ENCODE peak calls at places on chromosomes 4 and X, in five cellular contexts. I is GM12878, L is K562, Y is HepG2, V is H1. Q is an unnamed sample. For H3K4me1, the result is how much of the 10 kb centered on the place peaks cover.

GRCh38 chr4:5878359-5878758 is 14.5 kb downstream of the CRMP1 start:
- DNase-seq in V (no peak), Y (no peak), L (no peak), I (no peak), Q (no peak)

GRCh38 chr4:83128235-83128929 is 13.9 kb upstream of the PLAC8 start:
- DNase-seq in I (no peak), V (no peak), Y (no peak), L (no peak), Q (no peak)

GRCh38 chr4:80091184-80091583 is 18.2 kb upstream of the ANTXR2 start:
- DNase-seq in L (no peak), V (no peak), I (no peak), Y (no peak), Q (no peak)

GRCh38 chrX:41802958-41803357 is 79.0 kb downstream of the GPR82 start:
- DNase-seq in Y (no peak), V (peak), L (no peak), I (no peak), Q (no peak)

GRCh38 chr4:138542191-138542771 is 300.1 kb upstream of the SLC7A11 start:
- DNase-seq in V (no peak), L (no peak), Y (no peak), I (no peak), Q (no peak)

GRCh38 chrX:77174680-77175336 is 272.4 kb upstream of the FGF16 start:
- DNase-seq in L (no peak), I (no peak), V (no peak), Y (no peak), Q (no peak)

GRCh38 chrX:133215017-133215416 is 3.1 kb downstream of the TFDP3 start:
- DNase-seq in V (no peak), Y (no peak), I (no peak), L (no peak), Q (no peak)

GRCh38 chr4:111040904-111041303 is 418.0 kb upstream of the PITX2 start:
- DNase-seq in V (no peak), L (no peak), Y (no peak), I (no peak), Q (no peak)

GRCh38 chrX:78102100-78102499 is 1.9 kb upstream of the PGK1 start:
- DNase-seq in V (no peak), I (no peak), L (no peak), Y (no peak), Q (no peak)

GRCh38 chrX:42565739-42566138 is 212.2 kb downstream of the PPP1R2C start:
- DNase-seq in V (no peak), I (no peak), Y (no peak), L (no peak), Q (no peak)

GRCh38 chrX:122777766-122778165 is 406.3 kb upstream of the GRIA3 start:
- DNase-seq in V (no peak), L (no peak), Y (no peak), I (no peak), Q (no peak)

GRCh38 chr4:25506032-25506571 is 129.0 kb downstream of the ANAPC4 start:
- DNase-seq in V (no peak), I (no peak), L (no peak), Y (no peak), Q (no peak)

GRCh38 chr4:113435893-113436292 is 325.6 kb downstream of the CAMK2D start:
- DNase-seq in L (no peak), Y (no peak), I (no peak), V (no peak), Q (no peak)

GRCh38 chr4:101527186-101527585 is 179.9 kb upstream of the PPP3CA start:
- DNase-seq in Y (no peak), V (no peak), L (no peak), I (peak), Q (no peak)

GRCh38 chr4:134567461-134567860 is 365.9 kb upstream of the PABPC4L start:
- DNase-seq in Y (no peak), V (no peak), I (no peak), L (no peak), Q (no peak)

GRCh38 chr4:22047793-22048192 is 99.2 kb upstream of the KCNIP4 start:
- DNase-seq in I (no peak), L (no peak), Y (no peak), V (no peak), Q (no peak)

DNA sequence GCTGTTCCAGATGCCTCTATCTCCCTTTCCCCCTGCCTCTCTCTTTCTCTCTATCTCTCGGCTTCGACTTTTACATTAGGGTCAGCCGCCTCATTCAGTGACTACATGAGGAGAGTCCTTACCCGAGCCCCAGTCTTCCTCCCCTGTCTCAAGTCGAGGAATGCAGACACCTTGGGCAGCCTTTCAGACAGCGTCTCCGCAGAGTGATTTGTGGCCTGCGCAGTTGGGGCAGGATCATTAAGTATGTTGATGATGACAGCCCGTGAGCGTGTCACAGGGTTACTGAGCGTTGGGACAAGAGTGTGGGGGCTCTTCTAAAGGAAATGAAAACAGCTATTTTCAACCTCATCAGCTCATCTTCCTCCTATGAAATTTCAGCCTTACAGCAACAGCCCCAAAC is 312.1 kb upstream of the GATB start:
- DNase-seq in V (no peak), Y (no peak), L (no peak), I (no peak), Q (no peak)
- H3K4me1 ChIP-seq in V (under half), Y (under half), L (under half), I (under half), Q (under half)

DNA sequence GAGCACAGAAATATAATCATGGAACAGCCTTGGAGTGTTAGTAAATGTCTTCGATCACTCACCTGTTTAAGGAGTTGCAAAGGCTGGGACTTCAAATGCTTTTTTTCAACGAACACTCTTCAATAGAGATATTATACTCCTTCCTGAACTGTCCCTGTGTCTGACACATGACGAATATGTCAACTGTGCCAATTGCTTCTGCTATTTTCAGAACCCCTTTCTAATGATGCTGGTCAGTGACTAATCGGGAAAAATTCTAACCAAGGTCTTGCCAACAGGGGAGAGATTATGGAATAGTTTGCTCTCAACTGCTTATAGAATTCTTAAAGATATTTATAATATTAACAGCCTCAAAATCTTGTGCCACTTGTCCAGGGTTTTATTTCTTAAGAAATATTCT is 8.5 kb upstream of the KLHL34 start:
- DNase-seq in I (no peak), V (no peak), Y (no peak), L (no peak), Q (no peak)
- TF ChIP-seq SIN3A in I (no peak), V (no peak), Y (no peak), L (no peak), Q (no peak)

DNA sequence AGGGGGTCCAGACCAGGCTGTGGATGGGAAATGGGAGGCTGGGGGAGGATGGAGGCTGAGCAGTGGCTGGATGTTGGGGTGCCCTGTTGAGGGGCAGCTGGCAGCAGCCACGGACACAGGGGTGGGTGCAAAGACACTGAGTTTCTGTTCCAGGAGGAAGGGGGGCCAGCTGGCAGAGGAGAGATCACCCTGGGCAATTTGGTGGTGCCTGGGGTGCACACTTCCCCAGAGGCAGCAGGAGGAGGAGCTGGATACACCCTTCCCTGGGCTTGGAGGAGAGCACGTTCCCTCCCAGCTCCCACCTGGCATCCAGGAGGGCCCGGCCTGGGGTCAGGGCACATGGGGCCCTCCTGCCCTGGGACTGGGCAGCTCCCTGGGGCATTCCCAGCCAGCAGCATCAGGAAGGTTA is 42.8 kb downstream of the CPLX1 start:
- DNase-seq in Y (no peak), V (no peak), L (no peak), I (no peak), Q (no peak)
- H3K4me1 ChIP-seq in Y (half or more), V (under half), L (under half), I (under half), Q (under half)

GRCh38 chrX:153477901-153478300 is 7.5 kb upstream of the HAUS7 start:
- DNase-seq in I (no peak), V (no peak), Y (no peak), L (no peak), Q (no peak)

GRCh38 chrX:153477458-153477857 is 7.1 kb upstream of the HAUS7 start:
- DNase-seq in L (no peak), V (no peak), I (no peak), Y (no peak), Q (no peak)

GRCh38 chrX:153475751-153476281 is 5.4 kb upstream of the HAUS7 start:
- DNase-seq in I (no peak), Y (no peak), L (no peak), V (no peak), Q (no peak)

GRCh38 chrX:153476628-153477027 is 6.3 kb upstream of the HAUS7 start:
- DNase-seq in L (no peak), Y (no peak), I (no peak), V (no peak), Q (no peak)

DNA sequence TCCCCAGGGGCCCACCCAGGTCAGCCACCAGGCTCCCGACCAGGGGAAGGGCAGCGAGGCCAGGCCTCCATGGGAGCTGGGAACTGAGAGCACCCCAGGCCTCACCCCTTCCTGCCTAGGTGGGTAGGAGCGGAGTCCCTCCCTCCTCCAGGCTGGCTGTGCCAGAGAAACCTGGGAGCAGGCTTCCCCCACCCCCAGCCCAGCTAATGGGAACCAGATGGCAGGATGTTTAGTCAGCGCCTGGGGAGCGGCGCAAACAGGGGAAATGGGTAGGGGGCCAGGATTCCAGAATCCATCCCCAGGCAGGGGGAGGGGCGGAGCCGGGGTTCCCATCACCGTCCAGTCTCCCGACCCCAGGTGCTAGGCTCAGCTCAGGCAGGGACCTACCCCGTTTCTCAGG is 6.7 kb upstream of the HAUS7 start:
- DNase-seq in V (no peak), L (no peak), I (no peak), Y (no peak), Q (no peak)
- TF ChIP-seq SIN3A in V (no peak), L (no peak), I (no peak), Y (no peak), Q (no peak)

GRCh38 chrX:1455948-1456280 is 3.2 kb upstream of the ASMTL start:
- DNase-seq in I (no peak), Y (no peak), L (no peak), V (no peak), Q (no peak)
- H3K4me1 ChIP-seq in I (under half), Y (under half), L (under half), V (under half), Q (under half)

GRCh38 chr4:188113156-188113555 is 3.8 kb upstream of the TRIML2 start:
- DNase-seq in L (no peak), I (no peak), Y (no peak), V (no peak), Q (no peak)

GRCh38 chr4:188110036-188110435 is 633 bp upstream of the TRIML2 start:
- DNase-seq in Y (no peak), L (no peak), V (no peak), I (no peak), Q (no peak)

GRCh38 chr4:188109157-188109755 is at the start of gene TRIML2:
- DNase-seq in V (no peak), Y (no peak), L (no peak), I (no peak), Q (no peak)

GRCh38 chr4:188107931-188108843 is 1.2 kb downstream of the TRIML2 start:
- DNase-seq in Y (no peak), V (peak), L (no peak), I (no peak), Q (no peak)

GRCh38 chr4:188110741-188111458 is 1.5 kb upstream of the TRIML2 start:
- DNase-seq in L (no peak), V (no peak), I (no peak), Y (no peak), Q (no peak)
- TF ChIP-seq SIN3A in L (no peak), V (no peak), I (no peak), Y (no peak), Q (no peak)

DNA sequence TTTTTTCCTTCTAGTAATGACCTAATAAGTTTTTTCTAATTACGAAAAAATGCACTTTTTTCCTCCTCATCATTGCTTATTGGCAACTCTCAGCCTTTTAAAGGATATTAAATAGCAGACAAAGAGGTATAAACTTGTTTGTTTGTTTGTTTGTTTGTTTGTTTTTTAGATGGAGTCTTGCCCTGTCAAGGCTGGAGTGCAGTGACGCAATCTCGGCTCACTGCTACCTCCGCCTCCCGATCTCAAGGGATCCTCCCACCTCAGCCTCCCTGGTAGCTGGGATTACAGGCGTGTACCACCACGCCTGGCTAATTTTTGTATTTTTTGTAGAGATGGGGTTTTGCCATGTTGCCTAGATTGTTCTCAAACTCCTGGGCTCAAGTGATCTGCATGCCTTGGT is 6.0 kb downstream of the RBM47 start:
- DNase-seq in Y (no peak), I (no peak), L (no peak), V (no peak), Q (no peak)
- H3K4me1 ChIP-seq in Y (under half), I (under half), L (under half), V (under half), Q (under half)

DNA sequence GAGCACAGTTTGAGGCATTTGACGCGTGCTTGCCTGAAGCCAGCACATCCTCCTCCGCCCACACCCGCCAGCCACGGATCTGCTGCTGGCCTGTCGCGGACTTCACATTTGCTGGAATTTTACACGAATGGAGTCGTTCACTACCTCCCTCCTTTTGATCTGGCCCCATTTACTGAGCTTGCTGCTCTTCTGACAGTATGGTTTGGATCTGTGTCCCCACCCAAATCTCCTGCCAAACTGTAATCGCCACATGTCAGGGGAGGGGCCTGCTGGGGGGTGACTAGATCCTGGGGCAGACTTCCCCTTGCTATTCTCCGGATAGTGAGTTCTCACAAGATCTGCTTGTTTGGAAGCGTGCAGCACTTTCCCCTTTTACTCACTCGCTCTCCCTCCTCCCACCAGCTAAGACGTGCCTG is 19.9 kb upstream of the CPLX1 start:
- DNase-seq in Y (no peak), V (no peak), L (no peak), I (no peak), Q (no peak)
- TF ChIP-seq SIN3A in Y (no peak), V (no peak), L (no peak), I (no peak), Q (no peak)

GRCh38 chr4:86547140-86547539 is 47.0 kb upstream of the PTPN13 start:
- DNase-seq in Y (no peak), I (no peak), L (no peak), V (no peak), Q (no peak)
- H3K4me1 ChIP-seq in Y (under half), I (under half), L (under half), V (under half), Q (under half)

GRCh38 chr4:10093273-10093621 is 23.4 kb downstream of the WDR1 start:
- DNase-seq in L (no peak), V (no peak), Y (no peak), I (no peak), Q (no peak)
- TF ChIP-seq SIN3A in L (no peak), V (no peak), Y (no peak), I (no peak), Q (no peak)

Q was measured in Panc1.